ENCODE peak calls at places on chromosomes 13 and 19, in six cellular contexts. D is mucosa of gallbladder; W is heart left ventricle; Z is stimulated activated CD4-positive, alpha-beta T cell treated with anti-CD3 and anti-CD28 coated beads, Interleukin-4, amount 100 ng/mL, for 24 hours; Q is breast epithelium; S is dermis blood vessel endothelial cell. H is an unnamed sample.

GRCh38 chr19:1523412-1524205 is at the start of gene PLK5:
- DNase-seq in Q (no peak), S (no peak), D (no peak), Z (no peak), W (no peak), H (no peak)

GRCh38 chr13:45873491-45874360 is 22.2 kb upstream of the SIAH3 start:
- DNase-seq in S (peak), Z (no peak), D (peak), W (no peak), Q (no peak), H (peak)

GRCh38 chr13:91308299-91308698 is 39.2 kb upstream of the MIR17HG start:
- DNase-seq in Z (no peak), Q (no peak), W (no peak), S (peak), D (no peak), H (peak)

GRCh38 chr13:113120300-113121182 is 2.1 kb upstream of the F10 start:
- DNase-seq in Z (no peak), Q (peak), D (no peak), S (no peak), W (peak), H (no peak)

GRCh38 chr13:92136449-92137180 is 738.2 kb downstream of the GPC5 start:
- DNase-seq in Z (no peak), S (peak), Q (no peak), W (no peak), D (no peak), H (no peak)

GRCh38 chr19:2578391-2578826 is 102.5 kb downstream of the GADD45B start:
- DNase-seq in D (peak), W (no peak), S (peak), Z (no peak), Q (peak), H (no peak)

GRCh38 chr19:10499550-10500246 is 3.5 kb downstream of the KEAP1 start:
- DNase-seq in Q (no peak), W (no peak), D (no peak), S (no peak), Z (no peak), H (no peak)

GRCh38 chr19:41228486-41228885 is 9.5 kb downstream of the AXL start:
- DNase-seq in D (no peak), W (no peak), S (no peak), Q (no peak), Z (no peak), H (no peak)

GRCh38 chr19:40257096-40257517 is 28.0 kb downstream of the AKT2 start:
- DNase-seq in Z (no peak), S (no peak), D (no peak), Q (no peak), W (peak), H (no peak)

GRCh38 chr13:105817011-105817410 is 718.5 kb downstream of the EFNB2 start:
- DNase-seq in W (no peak), Q (no peak), S (no peak), D (no peak), Z (no peak), H (peak)

GRCh38 chr19:42469311-42470239 is 26.8 kb upstream of the CXCL17 start:
- DNase-seq in Z (no peak), D (no peak), S (no peak), W (no peak), Q (no peak), H (no peak)

GRCh38 chr19:38805180-38805579 is 7.6 kb downstream of the LGALS4 start:
- DNase-seq in Q (no peak), W (no peak), Z (no peak), S (peak), D (no peak), H (peak)

GRCh38 chr13:49602005-49602404 is 16.6 kb upstream of the RCBTB1 start:
- DNase-seq in W (no peak), Z (no peak), D (no peak), S (no peak), Q (no peak), H (no peak)

GRCh38 chr13:108877300-108877699 is 247.9 kb downstream of the MYO16 start:
- DNase-seq in S (no peak), W (no peak), D (no peak), Z (no peak), Q (no peak), H (peak)

GRCh38 chr13:106570354-106570822 is 2.5 kb upstream of the ARGLU1 start:
- DNase-seq in Z (peak), S (peak), D (peak), Q (peak), W (peak), H (peak)

GRCh38 chr13:106566682-106567420 is 1.1 kb downstream of the ARGLU1 start:
- DNase-seq in S (peak), D (peak), W (peak), Z (peak), Q (no peak), H (peak)

GRCh38 chr13:113049981-113050380 is 55.6 kb upstream of the F7 start:
- DNase-seq in Q (no peak), D (no peak), Z (no peak), S (no peak), W (no peak), H (no peak)

GRCh38 chr13:114100446-114101320 is 31.7 kb downstream of the RASA3 start:
- DNase-seq in D (no peak), W (no peak), S (no peak), Q (peak), Z (no peak), H (no peak)

GRCh38 chr13:98581971-98582702 is 5.2 kb upstream of the STK24 start:
- DNase-seq in S (no peak), Z (no peak), D (no peak), W (no peak), Q (no peak), H (peak)

GRCh38 chr19:30379841-30380610 is 7.8 kb downstream of the ZNF536 start:
- DNase-seq in Q (no peak), Z (no peak), D (no peak), S (no peak), W (peak), H (no peak)

GRCh38 chr13:95671597-95671996 is 5.3 kb upstream of the DNAJC3 start:
- DNase-seq in Z (no peak), Q (no peak), S (no peak), W (no peak), D (no peak), H (no peak)

GRCh38 chr13:51995677-51996551 is 15.3 kb downstream of the ATP7B start:
- DNase-seq in S (peak), Q (no peak), D (peak), Z (no peak), W (peak), H (peak)

GRCh38 chr19:1278713-1279112 is 3.4 kb downstream of the FAM174C start:
- DNase-seq in D (no peak), S (no peak), W (no peak), Z (no peak), Q (no peak), H (no peak)

GRCh38 chr19:30708416-30708815 is 336.2 kb downstream of the ZNF536 start:
- DNase-seq in S (no peak), W (no peak), D (no peak), Q (no peak), Z (no peak), H (no peak)

GRCh38 chr13:52067237-52067636 is 42.7 kb downstream of the UTP14C start:
- DNase-seq in Z (no peak), Q (no peak), D (no peak), W (no peak), S (peak), H (no peak)

GRCh38 chr13:99103536-99103935 is 97.1 kb upstream of the UBAC2 start:
- DNase-seq in Q (no peak), D (no peak), W (no peak), Z (no peak), S (no peak), H (no peak)

GRCh38 chr13:30173301-30173605 is 134.1 kb downstream of the KATNAL1 start:
- DNase-seq in D (no peak), Z (no peak), W (no peak), S (no peak), Q (no peak), H (no peak)

GRCh38 chr19:14183741-14184395 is 22.1 kb downstream of the ADGRL1 start:
- DNase-seq in W (no peak), S (no peak), D (no peak), Q (no peak), Z (no peak), H (no peak)

GRCh38 chr19:2517881-2518601 is 42.1 kb downstream of the GADD45B start:
- DNase-seq in Q (no peak), S (no peak), W (no peak), D (no peak), Z (no peak), H (no peak)

GRCh38 chr13:41696163-41697003 is 239.0 kb downstream of the RGCC start:
- DNase-seq in S (peak), Q (no peak), D (peak), W (no peak), Z (no peak), H (peak)

GRCh38 chr13:48436661-48437242 is 23.8 kb upstream of the LPAR6 start:
- DNase-seq in W (no peak), S (peak), Z (no peak), D (no peak), Q (no peak), H (peak)

GRCh38 chr13:93416943-93417342 is 190.3 kb downstream of the GPC6 start:
- DNase-seq in Q (no peak), Z (no peak), S (no peak), W (no peak), D (no peak), H (no peak)

GRCh38 chr19:18504886-18505610 is 16.8 kb downstream of the ELL start:
- DNase-seq in Q (no peak), D (no peak), W (no peak), S (no peak), Z (peak), H (peak)

GRCh38 chr19:7010722-7011593 is 10.3 kb downstream of the MBD3L2B start:
- DNase-seq in W (no peak), Z (peak), Q (no peak), S (no peak), D (no peak), H (no peak)

GRCh38 chr13:101767096-101767495 is 314.6 kb downstream of the ITGBL1 start:
- DNase-seq in Q (no peak), D (no peak), Z (no peak), S (no peak), W (no peak), H (no peak)

GRCh38 chr19:916645-917322 is 349 bp upstream of the KISS1R start:
- DNase-seq in D (no peak), Q (no peak), S (no peak), W (no peak), Z (peak), H (no peak)

GRCh38 chr19:46648961-46649960 is 11.7 kb downstream of the DACT3 start:
- DNase-seq in Q (no peak), W (no peak), S (no peak), Z (no peak), D (no peak), H (no peak)